ENCODE peak calls at places on chromosomes 4 and X, in four cellular contexts. O is LoVo, B is T-helper 2 cell, Z is RKO. E is an unnamed sample.

GRCh38 chrX:153668423-153669173 is 5.0 kb downstream of the PNCK start:
- DNase-seq in O (no peak), Z (no peak), B (no peak), E (peak)

GRCh38 chr4:70437212-70437611 is 34.8 kb upstream of the MUC7 start:
- DNase-seq in O (no peak), Z (no peak), B (no peak), E (no peak)

GRCh38 chrX:125203737-125204578 is 115.7 kb upstream of the TEX13C start:
- DNase-seq in O (no peak), B (no peak), Z (no peak), E (no peak)

GRCh38 chr4:186764457-186764856 is 40.8 kb upstream of the FAT1 start:
- DNase-seq in O (no peak), Z (no peak), B (no peak), E (no peak)

GRCh38 chrX:103918050-103918449 is 44.4 kb upstream of the TMSB15B start:
- DNase-seq in O (peak), B (peak), Z (no peak), E (peak)

GRCh38 chr4:99887837-99888236 is 6.4 kb downstream of the LAMTOR3 start:
- DNase-seq in B (no peak), O (no peak), Z (no peak), E (no peak)

GRCh38 chr4:29224911-29225310 is 1495.3 kb upstream of the PCDH7 start:
- DNase-seq in B (no peak), O (no peak), Z (no peak), E (no peak)

GRCh38 chrX:38138157-38138556 is 82.5 kb downstream of the SRPX start:
- DNase-seq in B (no peak), Z (no peak), O (no peak), E (no peak)

GRCh38 chr4:184762100-184762499 is 28.2 kb upstream of the CENPU start:
- DNase-seq in B (no peak), O (no peak), Z (no peak), E (no peak)

GRCh38 chrX:119871599-119872395 is at the start of the genes NDUFA1 and RNF113A:
- DNase-seq in Z (peak), O (peak), B (peak), E (peak)

GRCh38 chrX:24471808-24472207 is 6.7 kb downstream of the PDK3 start:
- DNase-seq in B (no peak), O (no peak), Z (no peak), E (no peak)

GRCh38 chr4:109184421-109184956 is 118.0 kb downstream of the COL25A1 start:
- DNase-seq in B (no peak), Z (no peak), O (no peak), E (no peak)

GRCh38 chr4:54800831-54801530 is 143.2 kb downstream of the KIT start:
- DNase-seq in Z (no peak), B (no peak), O (no peak), E (no peak)

GRCh38 chr4:66273110-66273509 is 602.8 kb upstream of the EPHA5 start:
- DNase-seq in Z (no peak), O (no peak), B (no peak), E (no peak)

GRCh38 chr4:109810580-109811387 is 4.8 kb upstream of the GAR1 start:
- DNase-seq in Z (no peak), O (no peak), B (no peak), E (no peak)

GRCh38 chrX:104343408-104344129 is 88.8 kb upstream of the ESX1 start:
- DNase-seq in Z (peak), B (peak), O (peak), E (peak)

GRCh38 chr4:163448541-163449203 is 24.9 kb downstream of the TKTL2 start:
- DNase-seq in Z (peak), O (no peak), B (no peak), E (no peak)

GRCh38 chr4:135225551-135225950 is 1024.0 kb upstream of the PABPC4L start:
- DNase-seq in B (no peak), O (no peak), Z (no peak), E (no peak)

GRCh38 chr4:156677136-156677535 is 294.5 kb downstream of the PDGFC start:
- DNase-seq in Z (peak), B (no peak), O (peak), E (no peak)

GRCh38 chrX:113929004-113929403 is 654.9 kb upstream of the HTR2C start:
- DNase-seq in Z (peak), B (no peak), O (peak), E (no peak)

GRCh38 chrX:21493226-21493850 is 119.1 kb downstream of the CNKSR2 start:
- DNase-seq in O (no peak), Z (no peak), B (no peak), E (no peak)

GRCh38 chr4:110586137-110586850 is 36.6 kb downstream of the PITX2 start:
- DNase-seq in Z (peak), O (peak), B (no peak), E (no peak)

GRCh38 chrX:12360389-12360788 is 222.1 kb downstream of the FRMPD4 start:
- DNase-seq in B (no peak), O (no peak), Z (peak), E (no peak)

GRCh38 chrX:48470110-48470832 is at the start of gene SLC38A5:
- DNase-seq in B (no peak), O (no peak), Z (no peak), E (no peak)

GRCh38 chr4:89306486-89307184 is 965 bp downstream of the GPRIN3 start:
- DNase-seq in B (no peak), O (no peak), Z (no peak), E (no peak)

GRCh38 chr4:2794707-2795557 is 2.0 kb downstream of the SH3BP2 start:
- DNase-seq in O (no peak), Z (peak), B (no peak), E (peak)

GRCh38 chr4:90137545-90137944 is 10.4 kb downstream of the CCSER1 start:
- DNase-seq in Z (peak), O (no peak), B (no peak), E (no peak)

GRCh38 chr4:6696611-6697010 is 2.9 kb downstream of the S100P start:
- DNase-seq in B (no peak), Z (no peak), O (no peak), E (no peak)

GRCh38 chrX:26845051-26845450 is 618.1 kb downstream of the PPP4R3C start:
- DNase-seq in Z (peak), B (no peak), O (no peak), E (no peak)

GRCh38 chr4:118770741-118771187 is 65.2 kb downstream of the SEC24D start:
- DNase-seq in O (no peak), Z (no peak), B (no peak), E (no peak)

GRCh38 chr4:101953949-101954348 is 163.4 kb downstream of the BANK1 start:
- DNase-seq in Z (no peak), B (no peak), O (peak), E (no peak)

GRCh38 chrX:29143356-29143755 is 556.1 kb downstream of the IL1RAPL1 start:
- DNase-seq in O (no peak), Z (no peak), B (no peak), E (no peak)

GRCh38 chrX:43813898-43814297 is 68.4 kb downstream of the MAOB start:
- DNase-seq in Z (no peak), O (no peak), B (no peak), E (no peak)

GRCh38 chrX:84715315-84715714 is 213.1 kb upstream of the HDX start:
- DNase-seq in B (no peak), O (no peak), Z (no peak), E (no peak)

E was measured in activated CD4-positive, CD25-positive, alpha-beta regulatory T cell treated with anti-CD3 and anti-CD28 coated beads, Interleukin-2, amount 50 U/mL, for 72 hours.